ENCODE peak calls at places on chromosome X, in seven cellular contexts. V is sigmoid colon, G is left ventricle myocardium inferior, J is mammary epithelial cell, Q is prostate gland, W is left lung, B is endodermal cell. N is an unnamed sample. For H3K4me1, the result is how much of the 10 kb centered on the place peaks cover.

GRCh38 chrX:112819813-112820212 is 20.8 kb downstream of the AMOT start:
- DNase-seq in V (no peak), G (no peak), J (no peak), Q (no peak), W (no peak), B (no peak), N (no peak)

GRCh38 chrX:281166-281999 is at the start of gene PLCXD1:
- DNase-seq in V (peak), G (peak), J (no peak), Q (no peak), W (peak), B (peak), N (no peak)

GRCh38 chrX:7076245-7076661 is 71.3 kb upstream of the STS start:
- DNase-seq in V (no peak), G (no peak), J (no peak), Q (no peak), W (no peak), B (no peak), N (no peak)

GRCh38 chrX:153966841-153967535 is 4.6 kb downstream of the HCFC1 start:
- DNase-seq in V (peak), G (no peak), J (no peak), Q (no peak), W (no peak), B (no peak), N (no peak)

GRCh38 chrX:15269618-15270521 is at the start of gene ASB9:
- DNase-seq in V (no peak), G (no peak), J (peak), Q (peak), W (peak), B (peak), N (no peak)

GRCh38 chrX:49876750-49877149 is 2.5 kb upstream of the USP27X start:
- DNase-seq in V (no peak), G (no peak), J (peak), Q (peak), W (no peak), B (peak), N (no peak)

GRCh38 chrX:63784346-63784901 is 590 bp downstream of the ARHGEF9 start:
- DNase-seq in V (no peak), G (peak), J (no peak), Q (no peak), W (no peak), B (no peak), N (no peak)

GRCh38 chrX:126770179-126770578 is 49.4 kb upstream of the PRR32 start:
- DNase-seq in V (no peak), G (no peak), J (peak), Q (no peak), W (no peak), B (peak), N (no peak)

GRCh38 chrX:105315301-105315700 is 94.8 kb upstream of the TEX13A start:
- DNase-seq in V (no peak), G (no peak), J (peak), Q (no peak), W (no peak), B (no peak), N (no peak)

GRCh38 chrX:14409341-14409740 is 120.0 kb upstream of the GLRA2 start:
- DNase-seq in V (no peak), G (no peak), J (peak), Q (no peak), W (no peak), B (no peak), N (no peak)

GRCh38 chrX:80879143-80879542 is 69.5 kb upstream of the BRWD3 start:
- DNase-seq in V (no peak), G (no peak), J (no peak), Q (peak), W (no peak), B (no peak), N (no peak)

GRCh38 chrX:130093271-130093670 is 17.0 kb downstream of the ELF4 start:
- DNase-seq in V (no peak), G (no peak), J (no peak), Q (no peak), W (no peak), B (no peak), N (no peak)

GRCh38 chrX:149909324-149910177 is 19.8 kb upstream of the HSFX4 start:
- DNase-seq in V (no peak), G (no peak), J (peak), Q (no peak), W (no peak), B (no peak), N (peak)

GRCh38 chrX:19040373-19040772 is 56.5 kb upstream of the PHKA2 start:
- DNase-seq in V (no peak), G (no peak), J (no peak), Q (no peak), W (no peak), B (no peak), N (no peak)

GRCh38 chrX:63855896-63856295 is 70.9 kb upstream of the ARHGEF9 start:
- DNase-seq in V (no peak), G (no peak), J (peak), Q (no peak), W (no peak), B (no peak), N (no peak)

GRCh38 chrX:36867143-36867542 is 141.0 kb upstream of the FAM47C start:
- DNase-seq in V (no peak), G (no peak), J (peak), Q (peak), W (no peak), B (no peak), N (no peak)

GRCh38 chrX:140149761-140150160 is 184.4 kb upstream of the CXorf66 start:
- DNase-seq in V (no peak), G (no peak), J (no peak), Q (no peak), W (no peak), B (no peak), N (no peak)

GRCh38 chrX:104166735-104167436 is 633 bp downstream of the FAM199X start:
- DNase-seq in V (peak), G (peak), J (no peak), Q (peak), W (peak), B (no peak), N (no peak)

GRCh38 chrX:25810202-25810601 is 327.9 kb upstream of the MAGEB18 start:
- DNase-seq in V (no peak), G (no peak), J (peak), Q (no peak), W (no peak), B (no peak), N (no peak)

GRCh38 chrX:153381684-153382532 is 19.2 kb downstream of the PNMA6E start:
- DNase-seq in V (no peak), G (no peak), J (peak), Q (no peak), W (no peak), B (peak), N (no peak)

GRCh38 chrX:97704474-97704873 is 820.8 kb downstream of the RPA4 start:
- DNase-seq in V (no peak), G (no peak), J (no peak), Q (no peak), W (no peak), B (no peak), N (no peak)

GRCh38 chrX:102958794-102959193 is 21.7 kb downstream of the RAB40AL start:
- DNase-seq in V (no peak), G (no peak), J (peak), Q (no peak), W (no peak), B (no peak), N (no peak)

GRCh38 chrX:27890611-27891010 is 82.8 kb downstream of the MAGEB10 start:
- DNase-seq in V (no peak), G (no peak), J (peak), Q (no peak), W (no peak), B (no peak), N (no peak)

GRCh38 chrX:16671005-16671404 is 21.0 kb downstream of the S100G start:
- DNase-seq in V (no peak), G (no peak), J (peak), Q (no peak), W (no peak), B (peak), N (peak)

GRCh38 chrX:5306654-5307121 is 922.0 kb downstream of the NLGN4X start:
- DNase-seq in V (no peak), G (no peak), J (no peak), Q (no peak), W (no peak), B (no peak), N (no peak)

GRCh38 chrX:8018916-8019315 is 91.7 kb upstream of the PNPLA4 start:
- DNase-seq in V (no peak), G (no peak), J (no peak), Q (no peak), W (no peak), B (no peak), N (no peak)

GRCh38 chrX:20653070-20653469 is 386.4 kb upstream of the RPS6KA3 start:
- DNase-seq in V (no peak), G (no peak), J (peak), Q (no peak), W (no peak), B (no peak), N (no peak)

GRCh38 chrX:6738518-6739470 is 203.9 kb upstream of the VCX3A start:
- DNase-seq in V (no peak), G (no peak), J (no peak), Q (no peak), W (no peak), B (no peak), N (no peak)

GRCh38 chrX:39705299-39705698 is 392.5 kb downstream of the BCOR start:
- DNase-seq in V (peak), G (peak), J (peak), Q (peak), W (peak), B (peak), N (no peak)

GRCh38 chrX:109847257-109848187 is 114.5 kb upstream of the ACSL4 start:
- DNase-seq in V (no peak), G (no peak), J (peak), Q (no peak), W (no peak), B (no peak), N (no peak)

GRCh38 chrX:54413753-54414152 is 26.5 kb upstream of the TSR2 start:
- DNase-seq in V (no peak), G (no peak), J (no peak), Q (no peak), W (no peak), B (no peak), N (no peak)

GRCh38 chrX:15142084-15142715 is 127.7 kb downstream of the ASB9 start:
- DNase-seq in V (no peak), G (no peak), J (peak), Q (no peak), W (no peak), B (no peak), N (no peak)

GRCh38 chrX:100606753-100607152 is 22.0 kb downstream of the TNMD start:
- DNase-seq in V (no peak), G (no peak), J (no peak), Q (no peak), W (no peak), B (no peak), N (no peak)

GRCh38 chrX:106168107-106168506 is at the start of gene PWWP3B:
- DNase-seq in V (no peak), G (peak), J (peak), Q (peak), W (peak), B (peak), N (no peak)

GRCh38 chrX:18677140-18677834 is 5.4 kb upstream of the RS1 start:
- DNase-seq in V (no peak), G (no peak), J (no peak), Q (no peak), W (no peak), B (no peak), N (no peak)

GRCh38 chrX:16528620-16529019 is 121.3 kb upstream of the S100G start:
- DNase-seq in V (no peak), G (no peak), J (no peak), Q (no peak), W (no peak), B (no peak), N (peak)

GRCh38 chrX:107691024-107691448 is 62.7 kb downstream of the PRPS1 start:
- DNase-seq in V (no peak), G (no peak), J (no peak), Q (no peak), W (no peak), B (peak), N (no peak)

GRCh38 chrX:18291006-18291545 is 63.4 kb downstream of the SCML2 start:
- DNase-seq in V (no peak), G (no peak), J (no peak), Q (no peak), W (no peak), B (no peak), N (no peak)

DNA sequence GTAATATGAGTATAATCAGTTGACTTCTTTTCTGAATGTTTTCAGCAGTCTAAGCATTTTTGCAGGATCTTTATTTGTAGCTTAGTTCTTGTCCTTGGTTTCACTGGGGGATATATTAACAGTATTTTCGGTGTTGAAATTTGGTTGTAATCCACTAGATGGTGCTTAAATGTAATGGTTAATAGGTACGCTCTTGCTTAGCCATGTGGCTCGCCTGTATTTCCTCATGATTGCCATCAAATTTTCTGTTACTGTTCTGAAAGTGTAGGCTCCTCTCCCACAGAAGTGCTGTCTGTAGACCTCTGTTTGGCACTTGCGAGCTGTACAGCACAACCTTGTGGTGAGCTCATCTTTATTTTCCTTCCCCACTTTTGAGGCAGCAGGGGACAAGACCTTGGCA is 3.9 kb upstream of the FAAH2 start:
- DNase-seq in V (no peak), G (no peak), J (no peak), Q (no peak), W (no peak), B (no peak), N (no peak)
- TF ChIP-seq CTCF in V (no peak), G (no peak), J (no peak), Q (no peak), W (no peak), B (peak), N (no peak)

GRCh38 chrX:45824471-45824870 is 623.8 kb upstream of the DIPK2B start:
- DNase-seq in V (no peak), G (no peak), J (peak), Q (no peak), W (peak), B (peak), N (peak)
- H3K4me1 ChIP-seq in V (under half), G (under half), J (under half), Q (under half), W (under half), B (under half), N (under half)

DNA sequence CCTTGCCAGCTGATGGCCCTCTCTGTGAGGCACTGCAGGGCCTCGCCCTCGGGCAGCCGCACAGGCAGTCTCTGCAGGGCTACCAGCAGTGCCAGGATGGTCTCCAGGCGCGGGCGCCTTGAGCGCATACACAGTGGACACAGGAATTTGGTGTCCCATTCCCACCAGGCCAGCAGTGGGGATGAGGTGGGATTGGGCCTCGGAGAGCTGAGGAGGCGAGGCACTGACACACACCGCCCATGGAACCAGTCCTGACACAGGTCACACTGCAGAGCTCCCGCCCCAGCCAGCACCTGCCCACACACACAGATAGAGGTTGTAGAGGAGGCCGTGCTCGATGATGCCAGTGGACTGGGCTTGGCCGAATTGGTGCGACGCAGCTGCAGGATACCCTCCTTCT is 30.7 kb downstream of the KDM5C start:
- DNase-seq in V (no peak), G (no peak), J (no peak), Q (no peak), W (no peak), B (no peak), N (no peak)
- H3K4me3 ChIP-seq in V (no peak), G (no peak), J (no peak), Q (no peak), W (no peak), B (no peak), N (no peak)

GRCh38 chrX:74383611-74384010 is 37.7 kb upstream of the SLC16A2 start:
- DNase-seq in V (no peak), G (no peak), J (peak), Q (peak), W (no peak), B (peak), N (no peak)
- TF ChIP-seq CTCF in V (peak), G (peak), J (peak), Q (peak), W (peak), B (peak), N (no peak)

DNA sequence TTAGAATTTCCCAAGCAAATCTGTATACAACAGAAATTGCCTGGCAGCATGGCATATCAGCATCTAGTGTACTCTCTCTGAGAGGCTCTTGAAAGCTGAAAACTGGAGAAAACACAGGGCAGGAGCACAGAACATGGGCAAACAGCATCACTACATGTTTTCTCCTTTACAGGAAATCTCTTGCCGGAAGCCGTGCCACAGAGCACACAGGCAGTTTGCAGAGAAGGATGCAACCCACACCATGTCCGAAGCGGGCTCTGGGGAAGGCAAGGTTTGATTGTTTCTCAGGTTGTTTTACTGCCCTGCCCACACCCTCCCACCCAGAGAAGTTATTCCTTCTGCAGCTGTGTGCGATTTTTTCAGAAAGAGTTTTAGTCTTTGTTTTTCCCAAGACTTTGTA is 41.1 kb upstream of the FAM9C start:
- DNase-seq in V (no peak), G (no peak), J (no peak), Q (no peak), W (no peak), B (no peak), N (peak)
- H3K4me1 ChIP-seq in V (under half), G (under half), J (under half), Q (under half), W (half or more), B (under half), N (half or more)

GRCh38 chrX:38578152-38578551 is 16.8 kb downstream of the TSPAN7 start:
- DNase-seq in V (no peak), G (no peak), J (no peak), Q (peak), W (no peak), B (no peak), N (no peak)
- H3K4me3 ChIP-seq in V (no peak), G (no peak), J (no peak), Q (no peak), W (no peak), B (no peak), N (no peak)

DNA sequence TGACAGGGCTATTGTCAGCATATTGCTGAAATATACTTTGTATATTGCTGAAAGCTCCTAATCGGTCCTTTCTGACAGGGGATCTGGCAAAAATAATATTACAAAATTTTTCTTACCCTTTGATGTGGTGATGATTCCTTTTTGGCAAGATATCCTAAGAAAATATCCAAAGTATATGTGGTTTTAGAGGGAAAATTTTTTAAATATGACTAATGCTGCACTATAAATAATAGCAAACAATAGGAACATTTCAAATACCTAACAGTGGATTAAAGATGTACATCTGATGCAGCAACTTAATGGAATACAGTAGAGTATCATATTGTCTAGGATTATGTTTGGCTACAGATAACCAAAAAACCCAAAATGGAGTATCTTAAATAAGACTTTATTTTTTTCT is 49.6 kb downstream of the RRAGB start:
- DNase-seq in V (no peak), G (no peak), J (peak), Q (no peak), W (no peak), B (no peak), N (no peak)
- TF ChIP-seq CTCF in V (no peak), G (no peak), J (no peak), Q (no peak), W (no peak), B (no peak), N (no peak)

GRCh38 chrX:71622347-71623104 is 4.2 kb upstream of the CXCR3 start:
- DNase-seq in V (peak), G (peak), J (peak), Q (peak), W (peak), B (peak), N (peak)
- H3K4me1 ChIP-seq in V (under half), G (under half), J (under half), Q (under half), W (under half), B (under half), N (half or more)

DNA sequence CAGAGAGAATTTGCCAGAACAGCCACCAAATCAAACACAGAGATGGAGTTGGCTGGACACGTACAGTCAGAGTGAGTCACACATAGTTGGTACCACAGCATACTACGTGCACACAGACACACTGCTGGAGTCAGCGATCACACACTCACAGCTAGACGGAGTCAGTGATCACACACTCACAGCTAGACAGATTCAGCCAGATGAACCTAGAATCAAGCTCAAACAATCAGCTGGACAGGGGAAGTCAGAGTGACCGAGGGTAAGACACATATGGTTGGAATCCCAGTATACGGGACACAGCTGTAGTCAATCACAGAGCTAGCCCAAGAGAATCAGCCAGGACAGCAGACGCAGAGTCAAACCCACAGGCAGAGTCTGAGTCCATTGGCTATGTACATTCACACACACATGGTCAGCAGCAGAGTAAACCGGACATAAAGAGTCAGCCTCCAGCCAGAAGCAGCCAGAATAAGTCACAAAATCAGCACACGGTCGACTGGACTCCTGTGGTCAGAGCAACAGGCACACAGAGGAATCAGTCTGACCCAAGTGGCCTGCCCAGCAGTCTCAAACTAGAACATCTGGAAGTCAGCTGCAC is 4.6 kb downstream of the SLC38A5 start:
- DNase-seq in V (no peak), G (no peak), J (peak), Q (no peak), W (no peak), B (no peak), N (no peak)
- H3K4me3 ChIP-seq in V (no peak), G (no peak), J (no peak), Q (no peak), W (peak), B (peak), N (no peak)

DNA sequence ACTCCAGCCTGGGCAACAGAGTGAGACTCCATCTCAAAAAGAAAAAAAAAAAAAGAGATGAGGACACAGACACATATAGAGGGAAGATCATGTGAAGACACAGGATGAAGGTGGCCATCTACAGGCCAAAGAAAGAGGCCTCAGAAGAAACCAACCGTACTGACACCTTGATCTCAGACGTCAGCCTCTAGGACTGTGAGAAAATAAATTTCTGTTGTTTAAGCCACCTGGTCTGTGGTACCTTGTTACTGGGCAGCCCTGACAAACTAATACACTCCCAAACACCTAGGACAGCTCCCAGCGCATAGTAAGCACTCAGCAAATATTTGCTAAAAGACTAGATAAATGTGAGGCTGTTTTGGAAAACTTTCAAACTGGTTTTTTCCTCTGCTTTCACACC is 59.2 kb upstream of the SMIM10 start:
- DNase-seq in V (no peak), G (no peak), J (no peak), Q (no peak), W (no peak), B (no peak), N (no peak)
- TF ChIP-seq CTCF in V (no peak), G (no peak), J (no peak), Q (no peak), W (no peak), B (peak), N (no peak)